ENCODE peak calls at places on chromosomes 12 and 14, in four cellular contexts. F, W, I and J are unnamed samples.

GRCh38 chr12:57885207-57885606 is 38.7 kb upstream of the CTDSP2 start:
- DNase-seq in F (no peak), W (no peak), I (no peak), J (no peak)

GRCh38 chr14:103127861-103128598 is 4.8 kb downstream of the TNFAIP2 start:
- DNase-seq in F (no peak), W (no peak), I (no peak), J (no peak)

GRCh38 chr14:91164676-91165075 is 50.8 kb downstream of the DGLUCY start:
- DNase-seq in F (no peak), W (no peak), I (no peak), J (no peak)

GRCh38 chr12:11758087-11758837 is 108.8 kb downstream of the ETV6 start:
- DNase-seq in F (no peak), W (no peak), I (no peak), J (no peak)

GRCh38 chr12:94841171-94841570 is 162.3 kb downstream of the NDUFA12 start:
- DNase-seq in F (peak), W (no peak), I (no peak), J (no peak)

GRCh38 chr12:24373004-24373403 is 423.5 kb upstream of the SOX5 start:
- DNase-seq in F (no peak), W (no peak), I (no peak), J (no peak)

GRCh38 chr12:72141381-72141780 is 130.8 kb upstream of the TRHDE start:
- DNase-seq in F (peak), W (peak), I (peak), J (no peak)

GRCh38 chr14:104547998-104548700 is 31.4 kb upstream of the C14orf180 start:
- DNase-seq in F (no peak), W (no peak), I (no peak), J (no peak)

GRCh38 chr14:54310151-54310851 is 86.5 kb upstream of the CDKN3 start:
- DNase-seq in F (no peak), W (no peak), I (no peak), J (no peak)

GRCh38 chr14:97838986-97839385 is 1041.8 kb downstream of the VRK1 start:
- DNase-seq in F (no peak), W (no peak), I (no peak), J (no peak)

GRCh38 chr14:94042433-94043091 is 16.4 kb downstream of the OTUB2 start:
- DNase-seq in F (no peak), W (no peak), I (no peak), J (no peak)

GRCh38 chr14:26394114-26394855 is 203.5 kb downstream of the NOVA1 start:
- DNase-seq in F (peak), W (no peak), I (peak), J (no peak)

GRCh38 chr12:106841471-106842302 is 67.2 kb downstream of the RIC8B start:
- DNase-seq in F (peak), W (peak), I (peak), J (no peak)

GRCh38 chr12:124993568-124994434 is at the start of gene BRI3BP:
- DNase-seq in F (peak), W (no peak), I (peak), J (peak)

GRCh38 chr12:52903855-52904508 is 894 bp downstream of the KRT8 start:
- DNase-seq in F (peak), W (peak), I (no peak), J (peak)

GRCh38 chr14:54362089-54362504 is 34.7 kb upstream of the CDKN3 start:
- DNase-seq in F (no peak), W (no peak), I (no peak), J (no peak)

GRCh38 chr14:36666416-36667206 is 5.0 kb downstream of the PAX9 start:
- DNase-seq in F (peak), W (no peak), I (no peak), J (no peak)

GRCh38 chr12:67388331-67389163 is 119.4 kb downstream of the CAND1 start:
- DNase-seq in F (peak), W (peak), I (peak), J (no peak)

GRCh38 chr14:89851031-89851430 is 103.5 kb downstream of the EFCAB11 start:
- DNase-seq in F (peak), W (no peak), I (no peak), J (peak)

GRCh38 chr12:1907652-1908611 is 10.5 kb downstream of the CACNA2D4 start:
- DNase-seq in F (no peak), W (no peak), I (peak), J (no peak)

GRCh38 chr12:6828671-6829531 is 694 bp downstream of the P3H3 start:
- DNase-seq in F (peak), W (no peak), I (peak), J (no peak)

GRCh38 chr12:101695698-101696097 is 1.7 kb upstream of the CHPT1 start:
- DNase-seq in F (no peak), W (no peak), I (no peak), J (no peak)

GRCh38 chr12:100225491-100225890 is 24.9 kb downstream of the ACTR6 start:
- DNase-seq in F (no peak), W (no peak), I (no peak), J (no peak)

GRCh38 chr12:89379100-89379838 is 27.0 kb upstream of the DUSP6 start:
- DNase-seq in F (no peak), W (no peak), I (no peak), J (no peak)

GRCh38 chr12:124543052-124543590 is 24.3 kb downstream of the NCOR2 start:
- DNase-seq in F (no peak), W (peak), I (peak), J (peak)

GRCh38 chr14:74882103-74882920 is 596 bp downstream of the DLST start:
- DNase-seq in F (peak), W (no peak), I (no peak), J (no peak)